ENCODE peak calls at places on chromosomes 13 and 19, in nine cellular contexts. D is OCI-LY7, Y is GM23338, J is neural progenitor cell, P is PC-3, B is HCT116, S is SK-N-SH, R is GM23248, X is MM.1S. F is an unnamed sample.

GRCh38 chr13:114311387-114311786 is 2.9 kb upstream of the CHAMP1 start:
- DNase-seq in D (no peak), Y (no peak), J (no peak), P (no peak), B (no peak), S (no peak), R (no peak), X (no peak), F (no peak)

GRCh38 chr19:19305066-19305465 is 15.2 kb downstream of the SUGP1 start:
- DNase-seq in D (no peak), Y (no peak), J (no peak), P (no peak), B (no peak), S (no peak), R (no peak), X (no peak), F (no peak)

GRCh38 chr13:39051157-39051556 is 12.9 kb downstream of the NHLRC3 start:
- DNase-seq in D (peak; percentile 60), Y (peak; percentile 46), J (peak; percentile 65), P (peak; percentile 52), B (peak; percentile 24), S (peak; percentile 21), R (peak; percentile 69), X (no peak), F (peak; percentile 43)

GRCh38 chr19:44689290-44690130 is 9.4 kb upstream of the CEACAM16 start:
- DNase-seq in D (peak; percentile 73), Y (peak; percentile 89), J (peak; percentile 85), P (peak; percentile 64), B (peak; percentile 50), S (peak; percentile 78), R (peak; percentile 68), X (peak; percentile 60), F (peak; percentile 87)

GRCh38 chr19:591099-591958 is 1.6 kb downstream of the HCN2 start:
- DNase-seq in D (no peak), Y (peak; percentile 68), J (peak; percentile 86), P (peak; percentile 36), B (no peak), S (no peak), R (peak; percentile 62), X (no peak), F (peak; percentile 77)

GRCh38 chr19:3357731-3358391 is 8.5 kb upstream of the NFIC start:
- DNase-seq in D (no peak), Y (peak; percentile 72), J (peak; percentile 68), P (no peak), B (no peak), S (no peak), R (peak; percentile 45), X (no peak), F (no peak)

GRCh38 chr13:107545946-107546502 is 669.3 kb downstream of the LIG4 start:
- DNase-seq in D (no peak), Y (no peak), J (no peak), P (no peak), B (no peak), S (no peak), R (no peak), X (no peak), F (no peak)

GRCh38 chr13:114203536-114203935 is 24.5 kb downstream of the CFAP97D2 start:
- DNase-seq in D (no peak), Y (no peak), J (no peak), P (no peak), B (no peak), S (no peak), R (no peak), X (no peak), F (no peak)

GRCh38 chr19:29779921-29780320 is 31.9 kb upstream of the CCNE1 start:
- DNase-seq in D (peak; percentile 26), Y (peak; percentile 63), J (peak; percentile 28), P (no peak), B (no peak), S (no peak), R (no peak), X (no peak), F (no peak)

GRCh38 chr19:51693246-51693645 is at the start of gene SPACA6:
- DNase-seq in D (no peak), Y (no peak), J (no peak), P (no peak), B (no peak), S (peak; percentile 3), R (no peak), X (no peak), F (no peak)

GRCh38 chr19:1779604-1779973 is 26.3 kb downstream of the ONECUT3 start:
- DNase-seq in D (no peak), Y (no peak), J (no peak), P (no peak), B (no peak), S (no peak), R (no peak), X (no peak), F (no peak)

GRCh38 chr13:28376604-28377003 is 118.3 kb downstream of the FLT1 start:
- DNase-seq in D (no peak), Y (no peak), J (no peak), P (no peak), B (no peak), S (no peak), R (no peak), X (no peak), F (no peak)

GRCh38 chr19:7287716-7288115 is 6.5 kb downstream of the INSR start:
- DNase-seq in D (no peak), Y (no peak), J (no peak), P (no peak), B (no peak), S (no peak), R (no peak), X (no peak), F (no peak)

GRCh38 chr19:52981329-52981728 is 18.6 kb upstream of the ZNF816 start:
- DNase-seq in D (no peak), Y (peak; percentile 34), J (peak; percentile 12), P (no peak), B (no peak), S (no peak), R (no peak), X (no peak), F (no peak)
- H2AFZ ChIP-seq in D (no peak overlapping the region), Y (no peak overlapping the region), J (no peak overlapping the region), P (no peak overlapping the region), B (no peak overlapping the region), S (no peak overlapping the region), R (no peak overlapping the region), X (no peak overlapping the region), F (no peak overlapping the region)

GRCh38 chr19:15417699-15418098 is 1.1 kb downstream of the AKAP8L start:
- DNase-seq in D (peak; percentile 5), Y (no peak), J (no peak), P (peak; percentile 6), B (no peak), S (no peak), R (peak; percentile 46), X (no peak), F (no peak)

GRCh38 chr19:15418588-15419412 is at the start of gene AKAP8L:
- DNase-seq in D (peak; percentile 100), Y (peak; percentile 100), J (peak; percentile 99), P (peak; percentile 99), B (peak; percentile 100), S (peak; percentile 97), R (peak; percentile 100), X (peak; percentile 99), F (peak; percentile 99)

GRCh38 chr19:15421136-15421535 is 2.3 kb upstream of the AKAP8L start:
- DNase-seq in D (no peak), Y (no peak), J (no peak), P (no peak), B (no peak), S (no peak), R (no peak), X (no peak), F (no peak)

GRCh38 chr19:15419413-15420025 is 731 bp upstream of the AKAP8L start:
- DNase-seq in D (no peak), Y (no peak), J (no peak), P (peak; percentile 43), B (no peak), S (no peak), R (peak; percentile 90), X (no peak), F (no peak)

DNA sequence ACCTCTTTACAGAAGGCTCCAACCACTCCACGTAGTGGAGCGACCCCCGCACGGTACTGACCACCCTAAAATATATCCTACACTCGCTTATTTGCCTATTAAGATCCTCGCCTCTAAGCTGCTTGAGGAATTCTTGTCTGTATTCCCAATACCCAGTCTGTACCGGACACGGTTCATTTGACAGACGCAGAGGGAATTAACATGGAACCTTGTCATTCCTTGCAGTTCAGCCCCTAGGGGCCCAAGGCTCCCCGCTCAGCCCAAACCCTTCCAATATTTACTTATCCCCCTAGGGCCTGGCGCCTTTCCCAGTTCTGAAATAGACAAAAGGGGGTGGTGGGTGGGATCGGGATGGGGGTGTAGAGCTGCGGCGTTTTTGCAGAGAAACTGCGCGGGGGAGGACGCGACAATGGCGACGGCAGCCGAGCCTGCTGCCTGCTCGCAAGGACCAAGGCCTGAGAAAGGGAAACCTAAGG is 638 bp downstream of the AKAP8L start:
- DNase-seq in D (no peak), Y (no peak), J (peak; percentile 39), P (peak; percentile 26), B (no peak), S (peak; percentile 54), R (peak; percentile 55), X (no peak), F (peak; percentile 40)
- TF ChIP-seq EZH2phosphoT487 in D (no peak), Y (no peak), J (no peak), P (no peak), B (no peak), S (no peak), R (no peak), X (no peak), F (no peak)

GRCh38 chr19:55171440-55171839 is 5.0 kb upstream of the DNAAF3 start:
- DNase-seq in D (no peak), Y (no peak), J (no peak), P (no peak), B (no peak), S (no peak), R (no peak), X (no peak), F (no peak)

GRCh38 chr19:55169136-55169535 is 2.7 kb upstream of the DNAAF3 start:
- DNase-seq in D (no peak), Y (no peak), J (no peak), P (no peak), B (no peak), S (no peak), R (no peak), X (no peak), F (no peak)

GRCh38 chr19:55165952-55166529 is 372 bp downstream of the DNAAF3 start:
- DNase-seq in D (peak; percentile 46), Y (peak; percentile 98), J (peak; percentile 97), P (peak; percentile 91), B (peak; percentile 86), S (peak; percentile 80), R (peak; percentile 87), X (peak; percentile 63), F (peak; percentile 90)

GRCh38 chr19:55161571-55162322 is 4.2 kb upstream of the TNNI3 start:
- DNase-seq in D (no peak), Y (peak; percentile 70), J (no peak), P (no peak), B (no peak), S (no peak), R (no peak), X (no peak), F (no peak)

GRCh38 chr19:55166530-55167268 is at the start of gene DNAAF3:
- DNase-seq in D (peak; percentile 96), Y (peak; percentile 99), J (peak; percentile 99), P (peak; percentile 99), B (peak; percentile 97), S (peak; percentile 99), R (peak; percentile 99), X (peak; percentile 93), F (peak; percentile 98)
- H3K27ac ChIP-seq in D (no peak within 1 kb of the TSS), Y (no peak within 1 kb of the TSS), J (peak within 1 kb of the TSS; percentile 83), P (peak within 1 kb of the TSS; percentile 60), B (peak within 1 kb of the TSS; percentile 66), S (no peak within 1 kb of the TSS), R (no peak within 1 kb of the TSS), X (no peak within 1 kb of the TSS), F (peak within 1 kb of the TSS; percentile 21)

GRCh38 chr19:46494115-46494935 is 1.3 kb downstream of the PNMA8B start:
- DNase-seq in D (no peak), Y (peak; percentile 45), J (peak; percentile 1), P (no peak), B (no peak), S (no peak), R (no peak), X (no peak), F (no peak)
- H2AFZ ChIP-seq in D (peak overlapping the region; percentile 69), Y (peak overlapping the region; percentile 76), J (no peak overlapping the region), P (no peak overlapping the region), B (no peak overlapping the region), S (no peak overlapping the region), R (peak overlapping the region; percentile 76), X (no peak overlapping the region), F (no peak overlapping the region)

F was measured in hepatocyte.